ENCODE peak calls at places on chromosomes 11 and 22, in five cellular contexts. Y is lower lobe of right lung, G is neural progenitor cell, M is BJ, I is left ventricle myocardium inferior. D is an unnamed sample.

GRCh38 chr11:62665630-62666258 is 632 bp downstream of the CSKMT start:
- DNase-seq in Y (peak), G (peak), M (no peak), I (no peak), D (no peak)

GRCh38 chr11:73249304-73249703 is 22.8 kb upstream of the P2RY6 start:
- DNase-seq in Y (no peak), G (no peak), M (no peak), I (no peak), D (no peak)

GRCh38 chr11:104705475-104706195 is 192.6 kb downstream of the CASP12 start:
- DNase-seq in Y (peak), G (no peak), M (no peak), I (peak), D (peak)

GRCh38 chr11:44596541-44597276 is 31.2 kb downstream of the CD82 start:
- DNase-seq in Y (no peak), G (no peak), M (no peak), I (no peak), D (no peak)

GRCh38 chr22:18156878-18157713 is 7.1 kb downstream of the USP18 start:
- DNase-seq in Y (no peak), G (peak), M (peak), I (peak), D (peak)

GRCh38 chr22:36194971-36195370 is 6.6 kb downstream of the APOL4 start:
- DNase-seq in Y (peak), G (peak), M (no peak), I (peak), D (peak)

GRCh38 chr11:125275905-125276634 is 111.5 kb downstream of the PKNOX2 start:
- DNase-seq in Y (no peak), G (no peak), M (no peak), I (no peak), D (no peak)

GRCh38 chr11:118644496-118644895 is 35.0 kb downstream of the TREH start:
- DNase-seq in Y (no peak), G (no peak), M (no peak), I (no peak), D (no peak)

GRCh38 chr11:75320046-75320618 is 31.3 kb downstream of the ARRB1 start:
- DNase-seq in Y (peak), G (no peak), M (no peak), I (no peak), D (peak)

GRCh38 chr11:101867951-101868350 is 46.9 kb upstream of the CEP126 start:
- DNase-seq in Y (no peak), G (no peak), M (no peak), I (no peak), D (no peak)

GRCh38 chr11:62404435-62404834 is 14.4 kb upstream of the SCGB1A1 start:
- DNase-seq in Y (no peak), G (no peak), M (no peak), I (no peak), D (no peak)

GRCh38 chr11:11163669-11164377 is 189.2 kb downstream of the CSNK2A3 start:
- DNase-seq in Y (no peak), G (no peak), M (no peak), I (no peak), D (no peak)

GRCh38 chr22:19867617-19868016 is 12.9 kb upstream of the GNB1L start:
- DNase-seq in Y (peak), G (no peak), M (no peak), I (peak), D (no peak)

GRCh38 chr11:77151804-77152513 is 23.9 kb downstream of the MYO7A start:
- DNase-seq in Y (peak), G (no peak), M (no peak), I (no peak), D (no peak)

GRCh38 chr22:32558681-32559355 is 84.2 kb downstream of the FBXO7 start:
- DNase-seq in Y (no peak), G (no peak), M (peak), I (peak), D (no peak)

GRCh38 chr22:26901228-26901816 is 243.9 kb downstream of the MIAT start:
- DNase-seq in Y (no peak), G (peak), M (no peak), I (no peak), D (no peak)

GRCh38 chr11:67345949-67346819 is 7.2 kb downstream of the POLD4 start:
- DNase-seq in Y (no peak), G (peak), M (no peak), I (no peak), D (no peak)

GRCh38 chr22:39703890-39704658 is 133.5 kb downstream of the CACNA1I start:
- DNase-seq in Y (no peak), G (peak), M (no peak), I (peak), D (no peak)

GRCh38 chr11:123473941-123474668 is 44.0 kb downstream of the GRAMD1B start:
- DNase-seq in Y (no peak), G (no peak), M (peak), I (no peak), D (no peak)

GRCh38 chr11:33735426-33736147 is 636 bp downstream of the CD59 start:
- DNase-seq in Y (peak), G (peak), M (no peak), I (peak), D (peak)

GRCh38 chr11:111917788-111918187 is 925 bp upstream of the C11orf52 start:
- DNase-seq in Y (no peak), G (no peak), M (no peak), I (no peak), D (no peak)

GRCh38 chr11:1691027-1691877 is 5.7 kb upstream of the KRTAP5-6 start:
- DNase-seq in Y (peak), G (no peak), M (no peak), I (no peak), D (peak)

GRCh38 chr11:124839051-124839971 is 25.9 kb upstream of the ROBO3 start:
- DNase-seq in Y (no peak), G (peak), M (no peak), I (no peak), D (no peak)

GRCh38 chr11:126262216-126262615 is 6.5 kb downstream of the SRPRA start:
- DNase-seq in Y (no peak), G (no peak), M (no peak), I (no peak), D (no peak)

GRCh38 chr11:36774603-36775002 is 176.6 kb upstream of the RAG2 start:
- DNase-seq in Y (no peak), G (no peak), M (peak), I (no peak), D (no peak)

GRCh38 chr11:45028921-45029680 is 78.4 kb upstream of the TP53I11 start:
- DNase-seq in Y (no peak), G (no peak), M (no peak), I (peak), D (no peak)

GRCh38 chr11:34335801-34336200 is 22.0 kb downstream of the ABTB2 start:
- DNase-seq in Y (no peak), G (no peak), M (no peak), I (no peak), D (no peak)

DNA sequence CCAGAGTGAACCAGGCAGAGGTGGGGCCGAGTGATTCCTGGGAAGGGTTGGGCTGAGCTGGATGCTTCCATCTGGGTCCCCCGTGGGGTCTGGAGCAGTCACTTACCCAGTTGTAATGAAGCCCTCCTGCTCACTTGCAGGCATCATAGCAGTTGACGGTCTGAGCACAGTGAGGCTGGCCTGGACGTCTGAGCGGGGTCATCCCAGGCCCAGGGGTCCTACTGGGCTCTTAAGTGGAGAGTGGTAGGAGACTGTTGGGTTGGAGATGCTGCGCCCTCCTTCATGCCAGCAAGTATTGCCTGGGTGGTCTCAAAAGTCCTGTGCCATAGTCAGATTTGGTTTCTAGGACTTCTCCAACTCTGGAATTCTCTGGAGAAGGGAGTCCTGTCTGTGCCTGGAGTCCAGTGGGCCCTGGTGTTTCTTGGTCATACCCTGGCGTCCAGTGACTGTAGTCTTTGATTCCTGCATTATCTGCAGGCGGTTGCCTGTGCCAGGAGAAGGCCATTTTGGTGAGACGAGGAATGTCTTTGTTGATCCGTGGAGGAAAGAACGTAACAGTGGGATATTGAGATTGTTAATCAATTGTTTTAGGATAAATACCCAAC is 82.3 kb downstream of the TBC1D22A start:
- DNase-seq in Y (no peak), G (no peak), M (no peak), I (no peak), D (no peak)
- H3K4me3 ChIP-seq in Y (peak), G (no peak), M (no peak), I (peak), D (no peak)

GRCh38 chr11:130115218-130115617 is 44.4 kb upstream of the ST14 start:
- DNase-seq in Y (no peak), G (no peak), M (no peak), I (no peak), D (no peak)

GRCh38 chr11:130110325-130111108 is 40.8 kb downstream of the APLP2 start:
- DNase-seq in Y (no peak), G (no peak), M (no peak), I (no peak), D (no peak)

GRCh38 chr11:130112071-130112830 is 42.6 kb downstream of the APLP2 start:
- DNase-seq in Y (no peak), G (no peak), M (no peak), I (no peak), D (no peak)

GRCh38 chr11:130114726-130115125 is 44.9 kb upstream of the ST14 start:
- DNase-seq in Y (no peak), G (no peak), M (no peak), I (no peak), D (no peak)

DNA sequence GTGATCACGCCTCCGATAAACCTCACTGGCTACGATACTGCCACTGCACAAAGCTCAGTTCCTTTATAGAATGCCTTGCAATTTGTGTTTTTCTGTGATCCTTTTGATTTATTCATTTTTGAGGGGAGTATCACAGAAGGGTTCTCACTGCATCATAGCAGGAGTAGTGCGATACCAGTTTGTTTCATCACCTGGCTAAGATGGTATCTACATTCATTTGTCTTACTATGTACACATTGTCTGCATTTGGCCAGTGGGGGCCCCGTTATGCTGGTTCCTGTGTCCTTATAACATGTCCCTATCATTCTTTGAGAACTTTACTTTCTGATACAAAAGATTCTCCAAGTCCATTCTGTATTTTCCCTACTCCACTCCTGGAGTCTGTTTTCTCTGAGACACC is 44.6 kb downstream of the APLP2 start:
- DNase-seq in Y (no peak), G (no peak), M (no peak), I (no peak), D (no peak)
- TF ChIP-seq CTCF in Y (no peak), G (no peak), M (no peak), I (no peak), D (no peak)

DNA sequence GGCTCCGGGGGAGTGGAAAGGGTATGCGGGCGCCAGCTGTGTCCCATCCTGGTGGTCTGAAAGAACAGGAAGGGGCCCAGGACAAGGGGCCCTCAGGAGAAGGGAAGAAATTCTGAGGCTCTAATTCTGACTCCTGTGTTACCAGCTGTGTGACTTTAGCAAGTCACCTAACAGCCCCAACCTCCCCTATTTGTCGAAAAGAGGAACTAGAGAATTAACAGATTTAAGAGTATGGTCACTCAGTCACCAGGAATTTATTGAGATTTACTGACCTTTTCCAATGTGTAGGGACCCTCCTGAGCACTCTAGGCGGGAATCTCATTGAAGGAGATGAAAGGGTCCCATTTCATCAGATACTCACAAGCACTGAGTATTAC is 14.6 kb downstream of the RPS6KA4 start:
- DNase-seq in Y (no peak), G (no peak), M (no peak), I (no peak), D (no peak)
- H3K4me3 ChIP-seq in Y (no peak), G (no peak), M (no peak), I (no peak), D (no peak)

DNA sequence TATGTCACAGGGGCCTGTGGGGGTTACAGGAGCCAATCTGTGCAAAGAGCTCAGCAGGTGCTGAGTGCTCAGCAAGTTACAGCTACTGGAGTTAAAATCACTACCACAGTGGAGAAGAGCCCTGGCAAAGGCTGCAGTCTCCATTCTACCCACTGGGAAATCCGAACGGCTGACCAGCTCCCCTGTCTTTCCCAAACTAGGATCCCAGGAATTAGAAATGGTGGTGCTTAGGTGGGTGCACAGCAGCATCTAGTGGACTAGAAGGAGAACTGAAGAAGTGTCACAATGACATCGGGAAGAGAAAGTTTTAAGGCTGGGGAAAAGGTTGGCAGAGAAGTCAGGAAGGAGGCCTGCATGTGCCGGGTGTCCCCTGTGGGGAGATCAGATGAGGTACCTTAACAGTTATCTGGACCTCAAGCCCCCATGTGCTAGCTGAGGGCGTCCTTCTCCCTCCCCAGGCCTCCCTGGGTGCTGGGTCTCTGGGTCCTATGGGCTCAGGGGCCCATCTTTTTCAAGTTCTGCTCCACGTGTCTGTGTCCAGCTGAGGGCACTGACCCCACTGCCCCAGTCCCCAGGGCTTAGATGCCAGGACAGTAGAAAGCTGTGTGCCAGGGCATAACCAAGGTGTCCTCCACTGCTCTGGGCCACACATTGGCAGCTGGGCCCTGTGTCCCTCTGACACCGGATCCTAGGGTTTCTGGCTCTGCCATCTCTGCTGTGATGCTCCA is 1.9 kb downstream of the PIWIL3 start:
- DNase-seq in Y (no peak), G (peak), M (no peak), I (no peak), D (no peak)
- TF ChIP-seq CTCF in Y (no peak), G (peak), M (peak), I (peak), D (peak)